ENCODE peak calls at places on chromosomes 2 and 18, in five cellular contexts. One of them, this sample, is unnamed. For H3K9me3, the result is how much of the 10 kb centered on the place peaks cover.

GRCh38 chr2:140797718-140798117 is 1333.1 kb downstream of the LRP1B start:
- DNase-seq in uterus: no peak
- DNase-seq in PC-3: peak
- DNase-seq in NT2/D1: no peak
- DNase-seq in ovary: no peak
- DNase-seq in this sample: no peak

GRCh38 chr2:196167666-196168065 is 3.7 kb downstream of the STK17B start:
- DNase-seq in NT2/D1: no peak
- DNase-seq in ovary: no peak
- DNase-seq in uterus: no peak
- DNase-seq in PC-3: no peak
- DNase-seq in this sample: no peak

GRCh38 chr18:58180738-58181353 is 136.8 kb downstream of the NEDD4L start:
- DNase-seq in PC-3: peak
- DNase-seq in ovary: peak
- DNase-seq in uterus: peak
- DNase-seq in NT2/D1: no peak
- DNase-seq in this sample: no peak

GRCh38 chr2:54899576-54900200 is 150.6 kb downstream of the RTN4 start:
- DNase-seq in NT2/D1: peak
- DNase-seq in uterus: peak
- DNase-seq in ovary: no peak
- DNase-seq in PC-3: peak
- DNase-seq in this sample: no peak

GRCh38 chr18:48803951-48804855 is 146.6 kb downstream of the SMAD7 start:
- DNase-seq in uterus: peak
- DNase-seq in NT2/D1: no peak
- DNase-seq in ovary: no peak
- DNase-seq in PC-3: no peak
- DNase-seq in this sample: peak

GRCh38 chr2:126774761-126775160 is 118.8 kb downstream of the GYPC start:
- DNase-seq in PC-3: no peak
- DNase-seq in NT2/D1: no peak
- DNase-seq in ovary: no peak
- DNase-seq in uterus: no peak
- DNase-seq in this sample: no peak

GRCh38 chr2:103361712-103362111 is 599.9 kb downstream of the TMEM182 start:
- DNase-seq in PC-3: no peak
- DNase-seq in ovary: no peak
- DNase-seq in NT2/D1: no peak
- DNase-seq in uterus: no peak
- DNase-seq in this sample: no peak

GRCh38 chr2:46306320-46306719 is 9.1 kb downstream of the EPAS1 start:
- DNase-seq in PC-3: peak
- DNase-seq in ovary: no peak
- DNase-seq in uterus: no peak
- DNase-seq in NT2/D1: no peak
- DNase-seq in this sample: no peak

GRCh38 chr2:224194161-224194560 is 155.1 kb upstream of the SERPINE2 start:
- DNase-seq in NT2/D1: no peak
- DNase-seq in ovary: no peak
- DNase-seq in PC-3: no peak
- DNase-seq in uterus: no peak
- DNase-seq in this sample: no peak
- H3K9me3 ChIP-seq in NT2/D1: half or more
- H3K9me3 ChIP-seq in ovary: under half
- H3K9me3 ChIP-seq in PC-3: under half
- H3K9me3 ChIP-seq in uterus: under half
- H3K9me3 ChIP-seq in this sample: under half

GRCh38 chr2:8248623-8248957 is 433.3 kb upstream of the ID2 start:
- DNase-seq in NT2/D1: no peak
- DNase-seq in PC-3: no peak
- DNase-seq in uterus: no peak
- DNase-seq in ovary: no peak
- DNase-seq in this sample: no peak
- H3K9me3 ChIP-seq in NT2/D1: half or more
- H3K9me3 ChIP-seq in PC-3: under half
- H3K9me3 ChIP-seq in uterus: under half
- H3K9me3 ChIP-seq in ovary: under half
- H3K9me3 ChIP-seq in this sample: under half

DNA sequence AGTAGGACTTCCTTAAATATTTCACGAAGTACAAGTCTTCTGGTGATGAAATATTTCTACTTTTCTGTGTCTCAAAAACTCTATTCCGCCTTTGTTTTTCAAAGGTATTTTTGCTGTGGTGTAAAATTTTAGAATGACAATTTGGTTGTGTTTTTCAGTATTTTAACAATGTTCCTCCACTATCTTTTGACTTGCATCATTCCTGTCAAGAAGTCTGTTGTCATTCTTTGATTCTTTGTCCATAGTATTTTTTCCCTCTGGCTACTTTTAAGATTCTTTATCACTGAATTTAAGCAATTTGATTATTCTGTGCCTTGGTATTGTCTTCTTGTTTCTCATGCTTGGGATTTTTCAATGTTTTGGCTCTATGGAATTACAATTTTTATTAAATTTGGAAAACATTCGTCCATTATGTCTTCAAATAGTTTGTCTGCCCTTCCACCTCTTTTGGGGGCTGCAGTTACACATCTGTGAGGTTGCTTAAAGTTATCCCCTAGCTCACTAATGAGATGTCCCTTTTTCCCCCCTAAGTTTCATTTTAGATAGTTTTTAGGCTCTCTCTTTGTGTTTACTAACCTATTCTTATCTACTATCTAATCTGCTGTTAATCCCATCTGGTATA is 76.0 kb downstream of the CAB39 start:
- DNase-seq in NT2/D1: no peak
- DNase-seq in PC-3: no peak
- DNase-seq in uterus: no peak
- DNase-seq in ovary: no peak
- DNase-seq in this sample: no peak
- H3K9me3 ChIP-seq in NT2/D1: under half
- H3K9me3 ChIP-seq in PC-3: under half
- H3K9me3 ChIP-seq in uterus: under half
- H3K9me3 ChIP-seq in ovary: under half
- H3K9me3 ChIP-seq in this sample: under half

DNA sequence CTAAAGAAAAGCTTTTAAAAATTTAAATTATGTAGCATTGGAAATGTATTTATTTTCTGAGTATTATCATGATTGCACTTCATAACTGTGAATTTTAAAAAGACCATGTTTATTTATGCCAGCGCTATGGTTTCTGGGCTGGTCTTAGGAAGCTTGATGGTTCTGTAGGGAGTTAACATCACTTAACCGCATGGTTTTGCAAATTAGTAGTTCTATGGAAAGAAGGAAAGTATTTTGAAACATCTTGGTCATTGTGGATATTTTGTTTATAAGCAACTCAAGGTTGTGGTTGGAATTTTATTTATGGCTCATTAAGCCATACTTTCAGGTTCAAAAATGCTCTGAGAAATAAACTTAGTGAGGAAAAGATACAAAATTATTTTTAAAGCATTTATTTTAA is 549.4 kb downstream of the STK39 start:
- DNase-seq in uterus: no peak
- DNase-seq in PC-3: no peak
- DNase-seq in ovary: no peak
- DNase-seq in NT2/D1: no peak
- DNase-seq in this sample: no peak
- H3K9me3 ChIP-seq in uterus: under half
- H3K9me3 ChIP-seq in PC-3: under half
- H3K9me3 ChIP-seq in ovary: under half
- H3K9me3 ChIP-seq in NT2/D1: under half
- H3K9me3 ChIP-seq in this sample: under half

GRCh38 chr2:95143838-95144237 is 15.8 kb downstream of the ZNF514 start:
- DNase-seq in uterus: no peak
- DNase-seq in NT2/D1: no peak
- DNase-seq in PC-3: no peak
- DNase-seq in ovary: no peak
- DNase-seq in this sample: no peak

DNA sequence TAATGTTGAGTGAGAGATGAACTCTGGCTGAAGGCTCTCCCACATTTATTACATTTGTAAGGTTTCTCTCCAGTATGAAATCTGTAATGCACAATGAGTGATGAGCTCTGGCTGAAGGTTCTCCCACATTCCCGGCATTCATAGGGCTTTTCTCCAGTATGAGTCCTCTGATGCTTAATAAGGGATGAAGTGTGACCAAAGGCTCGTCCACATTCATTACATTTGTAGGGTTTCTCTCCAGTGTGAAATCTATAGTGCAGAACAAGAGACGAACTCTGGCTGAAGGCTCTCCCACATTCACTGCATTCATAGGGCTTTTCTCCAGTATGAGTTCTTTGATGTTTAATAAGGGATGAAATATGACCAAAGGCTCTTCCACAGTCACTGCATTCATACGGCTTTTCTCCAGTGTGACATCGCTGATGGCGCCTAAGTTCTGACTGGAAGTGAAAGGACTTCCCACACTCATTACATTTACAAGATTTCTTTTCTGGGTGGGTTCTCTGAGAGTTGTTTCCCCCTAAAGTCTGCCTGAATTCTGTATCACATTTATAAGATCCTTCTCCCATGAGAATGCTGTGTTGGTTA is 10.2 kb downstream of the ZNF514 start:
- DNase-seq in ovary: no peak
- DNase-seq in uterus: no peak
- DNase-seq in NT2/D1: no peak
- DNase-seq in PC-3: no peak
- DNase-seq in this sample: no peak
- H3K9me3 ChIP-seq in ovary: half or more
- H3K9me3 ChIP-seq in uterus: under half
- H3K9me3 ChIP-seq in NT2/D1: half or more
- H3K9me3 ChIP-seq in PC-3: half or more
- H3K9me3 ChIP-seq in this sample: under half

GRCh38 chr2:13201924-13202323 is 485.2 kb downstream of the TRIB2 start:
- DNase-seq in PC-3: peak
- DNase-seq in NT2/D1: no peak
- DNase-seq in uterus: no peak
- DNase-seq in ovary: no peak
- DNase-seq in this sample: no peak
- H3K9me3 ChIP-seq in PC-3: under half
- H3K9me3 ChIP-seq in NT2/D1: under half
- H3K9me3 ChIP-seq in uterus: under half
- H3K9me3 ChIP-seq in ovary: under half
- H3K9me3 ChIP-seq in this sample: under half

GRCh38 chr18:75586576-75586975 is 159.1 kb upstream of the SMIM21 start:
- DNase-seq in uterus: no peak
- DNase-seq in PC-3: no peak
- DNase-seq in ovary: no peak
- DNase-seq in NT2/D1: no peak
- DNase-seq in this sample: no peak

GRCh38 chr18:75588412-75588811 is 160.9 kb upstream of the SMIM21 start:
- DNase-seq in uterus: no peak
- DNase-seq in PC-3: no peak
- DNase-seq in NT2/D1: no peak
- DNase-seq in ovary: no peak
- DNase-seq in this sample: no peak

DNA sequence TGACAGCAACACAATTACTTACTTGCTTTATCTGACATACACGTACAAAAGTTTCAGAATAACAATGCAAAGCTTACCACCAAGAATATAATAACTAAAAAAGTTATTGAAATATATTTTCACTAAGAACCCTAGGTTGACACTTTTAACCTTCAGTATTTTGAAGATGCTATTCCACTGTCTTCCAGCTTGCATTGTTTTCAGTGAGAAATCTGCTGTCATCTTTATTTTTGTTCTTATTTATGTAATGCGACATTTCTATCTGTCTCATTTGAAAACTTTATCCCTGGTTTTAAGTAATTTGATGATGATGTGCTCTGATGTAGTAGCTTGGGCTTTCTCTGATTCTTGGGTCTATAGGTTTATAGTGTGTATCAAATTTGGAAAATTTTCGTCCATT is 165.0 kb upstream of the SMIM21 start:
- DNase-seq in PC-3: no peak
- DNase-seq in uterus: no peak
- DNase-seq in ovary: no peak
- DNase-seq in NT2/D1: no peak
- DNase-seq in this sample: no peak
- H3K9me3 ChIP-seq in PC-3: under half
- H3K9me3 ChIP-seq in uterus: under half
- H3K9me3 ChIP-seq in ovary: under half
- H3K9me3 ChIP-seq in NT2/D1: under half
- H3K9me3 ChIP-seq in this sample: under half

DNA sequence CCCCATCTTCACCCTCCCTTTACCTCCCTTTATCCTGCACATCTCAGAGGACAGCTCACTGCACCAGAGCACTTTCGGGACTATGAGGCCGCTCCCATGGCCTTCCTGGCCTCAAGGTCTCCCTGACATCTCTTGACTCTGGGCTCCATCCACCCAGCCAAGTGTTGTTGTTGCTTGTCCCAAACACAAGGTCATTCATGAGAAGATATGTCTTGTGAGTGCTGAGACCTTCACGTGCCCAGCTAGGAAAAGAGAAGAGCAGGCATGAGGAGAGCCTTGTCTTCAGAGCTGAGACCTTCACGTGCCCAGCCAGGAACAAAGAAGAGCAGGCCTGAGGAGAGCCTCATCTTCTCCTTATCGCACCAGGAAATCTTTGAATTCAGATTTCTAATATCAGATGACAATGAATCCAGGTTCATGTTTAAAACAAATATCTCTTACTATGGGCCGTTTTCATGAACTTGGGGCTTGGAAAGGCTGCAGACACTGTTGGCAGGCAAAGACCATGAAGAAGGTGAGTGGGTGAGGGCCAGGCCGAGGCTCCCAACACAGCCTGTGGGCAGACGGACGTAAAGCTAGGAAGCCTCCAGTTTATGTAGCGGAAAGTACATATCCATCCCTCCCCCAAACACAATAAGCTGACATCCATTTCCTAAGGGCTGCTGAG is 256.1 kb downstream of the NDUFA10 start:
- DNase-seq in PC-3: no peak
- DNase-seq in NT2/D1: no peak
- DNase-seq in uterus: no peak
- DNase-seq in ovary: no peak
- DNase-seq in this sample: no peak
- H3K9me3 ChIP-seq in PC-3: under half
- H3K9me3 ChIP-seq in NT2/D1: under half
- H3K9me3 ChIP-seq in uterus: under half
- H3K9me3 ChIP-seq in ovary: under half
- H3K9me3 ChIP-seq in this sample: under half

GRCh38 chr18:70822167-70822566 is 533.3 kb downstream of the SOCS6 start:
- DNase-seq in PC-3: no peak
- DNase-seq in uterus: no peak
- DNase-seq in ovary: no peak
- DNase-seq in NT2/D1: no peak
- DNase-seq in this sample: no peak
- H3K9me3 ChIP-seq in PC-3: under half
- H3K9me3 ChIP-seq in uterus: under half
- H3K9me3 ChIP-seq in ovary: under half
- H3K9me3 ChIP-seq in NT2/D1: under half
- H3K9me3 ChIP-seq in this sample: under half